ENCODE peak calls at places on chromosomes 5 and 9, in six cellular contexts. M is AG08395, I is neural crest cell, W is NCI-H1930, T is fibroblast of the conjunctiva, R is GM20000. G is an unnamed sample.

GRCh38 chr9:137480686-137481683 is 21.9 kb upstream of the NSMF start:
- DNase-seq in M (no peak), I (no peak), W (no peak), R (no peak), T (no peak), G (no peak)

GRCh38 chr9:136021171-136021890 is 60.2 kb upstream of the UBAC1 start:
- DNase-seq in W (no peak), I (no peak), T (no peak), R (no peak), M (no peak), G (no peak)

GRCh38 chr9:86854898-86855523 is 92.3 kb downstream of the GAS1 start:
- DNase-seq in T (peak), M (peak), R (no peak), I (peak), W (peak), G (peak)

GRCh38 chr5:24232929-24233328 is 411.8 kb downstream of the CDH10 start:
- DNase-seq in I (no peak), T (no peak), W (no peak), M (no peak), R (no peak), G (no peak)

GRCh38 chr5:97735209-97735608 is 552.2 kb upstream of the RIOK2 start:
- DNase-seq in R (no peak), T (peak), M (peak), I (no peak), W (no peak), G (no peak)

GRCh38 chr9:2800385-2801179 is 43.3 kb downstream of the PUM3 start:
- DNase-seq in I (no peak), R (no peak), M (peak), W (no peak), T (no peak), G (peak)

GRCh38 chr5:134917070-134917831 is 12.3 kb downstream of the PCBD2 start:
- DNase-seq in R (no peak), M (no peak), T (no peak), W (no peak), I (no peak), G (no peak)

GRCh38 chr9:84375954-84376353 is 35.4 kb upstream of the SLC28A3 start:
- DNase-seq in T (no peak), M (no peak), W (no peak), I (no peak), R (no peak), G (no peak)

GRCh38 chr9:130987738-130988399 is 21.1 kb upstream of the LAMC3 start:
- DNase-seq in M (no peak), R (no peak), I (no peak), W (no peak), T (no peak), G (no peak)

GRCh38 chr5:115246361-115246991 is 16.2 kb downstream of the PGGT1B start:
- DNase-seq in I (no peak), T (peak), M (peak), W (no peak), R (peak), G (no peak)

GRCh38 chr5:71939452-71939932 is 167.8 kb upstream of the MAP1B start:
- DNase-seq in T (no peak), W (peak), I (no peak), R (no peak), M (no peak), G (no peak)

GRCh38 chr9:137482094-137482781 is 23.1 kb upstream of the NSMF start:
- DNase-seq in R (no peak), I (no peak), T (peak), W (no peak), M (peak), G (no peak)

GRCh38 chr9:134366223-134367031 is 40.2 kb downstream of the RXRA start:
- DNase-seq in I (no peak), W (no peak), T (peak), M (peak), R (no peak), G (no peak)

GRCh38 chr5:73222173-73222572 is 49.2 kb downstream of the TMEM174 start:
- DNase-seq in R (no peak), T (no peak), W (peak), M (no peak), I (no peak), G (no peak)

GRCh38 chr9:89923961-89924504 is 319.2 kb downstream of the GADD45G start:
- DNase-seq in R (no peak), M (no peak), W (no peak), I (no peak), T (no peak), G (no peak)

GRCh38 chr9:91844170-91844569 is 105.9 kb downstream of the ROR2 start:
- DNase-seq in T (no peak), M (peak), W (no peak), I (no peak), R (no peak), G (no peak)

GRCh38 chr5:148730272-148730954 is 76.1 kb upstream of the HTR4 start:
- DNase-seq in I (no peak), R (no peak), W (no peak), T (peak), M (peak), G (no peak)

GRCh38 chr5:142463880-142464279 is 139.1 kb upstream of the SPRY4 start:
- DNase-seq in T (no peak), I (no peak), M (no peak), R (no peak), W (no peak), G (no peak)

GRCh38 chr9:92704528-92704927 is 34.6 kb upstream of the IPPK start:
- DNase-seq in W (no peak), R (no peak), T (no peak), M (no peak), I (no peak), G (no peak)

G was measured in endothelial cell.